ENCODE peak calls at places on chromosomes 1 and 21, in five cellular contexts. L is A549, J is right lobe of liver, C is testis, H is sigmoid colon. N is an unnamed sample.

GRCh38 chr1:215004121-215004837 is 78.3 kb upstream of the KCNK2 start:
- DNase-seq in L (no peak), J (no peak), C (no peak), H (no peak), N (no peak)

GRCh38 chr1:232766224-232766890 is 38.9 kb upstream of the MAP10 start:
- DNase-seq in L (peak; percentile 16), J (peak; percentile 67), C (no peak), H (no peak), N (no peak)

GRCh38 chr21:26405735-26406361 is 167.2 kb downstream of the CYYR1 start:
- DNase-seq in L (peak; percentile 58), J (no peak), C (no peak), H (no peak), N (no peak)

GRCh38 chr1:207798847-207799246 is 47.0 kb downstream of the CD46 start:
- DNase-seq in L (no peak), J (no peak), C (no peak), H (no peak), N (no peak)

GRCh38 chr1:60547821-60548220 is 474.3 kb upstream of the C1orf87 start:
- DNase-seq in L (no peak), J (no peak), C (no peak), H (no peak), N (peak; percentile 46)

GRCh38 chr1:59678809-59679228 is 135.9 kb upstream of the HOOK1 start:
- DNase-seq in L (peak; percentile 32), J (no peak), C (no peak), H (no peak), N (no peak)

GRCh38 chr1:203563291-203563690 is 63.3 kb upstream of the ATP2B4 start:
- DNase-seq in L (no peak), J (no peak), C (no peak), H (no peak), N (no peak)

GRCh38 chr1:95287078-95287477 is 53.1 kb downstream of the RWDD3 start:
- DNase-seq in L (peak; percentile 16), J (no peak), C (no peak), H (no peak), N (no peak)

GRCh38 chr1:112818990-112819689 is 104.0 kb upstream of the PPM1J start:
- DNase-seq in L (no peak), J (no peak), C (peak; percentile 21), H (no peak), N (no peak)

GRCh38 chr1:211677659-211678058 is 2.2 kb upstream of the NEK2 start:
- DNase-seq in L (no peak), J (no peak), C (no peak), H (no peak), N (no peak)

GRCh38 chr1:226542623-226543103 is 5.9 kb upstream of the STUM start:
- DNase-seq in L (no peak), J (peak; percentile 64), C (peak; percentile 89), H (peak; percentile 74), N (peak; percentile 65)

GRCh38 chr1:235329139-235329808 is 904 bp downstream of the GGPS1 start:
- DNase-seq in L (peak; percentile 50), J (no peak), C (peak; percentile 40), H (peak; percentile 72), N (peak; percentile 48)

GRCh38 chr1:70156529-70157120 is 48.8 kb downstream of the LRRC40 start:
- DNase-seq in L (peak; percentile 30), J (no peak), C (no peak), H (no peak), N (no peak)

GRCh38 chr1:171740987-171741871 is 636 bp downstream of the VAMP4 start:
- DNase-seq in L (peak; percentile 24), J (no peak), C (peak; percentile 74), H (peak; percentile 71), N (peak; percentile 33)

GRCh38 chr1:94329986-94330385 is 88.2 kb upstream of the ABCD3 start:
- DNase-seq in L (peak; percentile 37), J (no peak), C (peak; percentile 19), H (no peak), N (no peak)

DNA sequence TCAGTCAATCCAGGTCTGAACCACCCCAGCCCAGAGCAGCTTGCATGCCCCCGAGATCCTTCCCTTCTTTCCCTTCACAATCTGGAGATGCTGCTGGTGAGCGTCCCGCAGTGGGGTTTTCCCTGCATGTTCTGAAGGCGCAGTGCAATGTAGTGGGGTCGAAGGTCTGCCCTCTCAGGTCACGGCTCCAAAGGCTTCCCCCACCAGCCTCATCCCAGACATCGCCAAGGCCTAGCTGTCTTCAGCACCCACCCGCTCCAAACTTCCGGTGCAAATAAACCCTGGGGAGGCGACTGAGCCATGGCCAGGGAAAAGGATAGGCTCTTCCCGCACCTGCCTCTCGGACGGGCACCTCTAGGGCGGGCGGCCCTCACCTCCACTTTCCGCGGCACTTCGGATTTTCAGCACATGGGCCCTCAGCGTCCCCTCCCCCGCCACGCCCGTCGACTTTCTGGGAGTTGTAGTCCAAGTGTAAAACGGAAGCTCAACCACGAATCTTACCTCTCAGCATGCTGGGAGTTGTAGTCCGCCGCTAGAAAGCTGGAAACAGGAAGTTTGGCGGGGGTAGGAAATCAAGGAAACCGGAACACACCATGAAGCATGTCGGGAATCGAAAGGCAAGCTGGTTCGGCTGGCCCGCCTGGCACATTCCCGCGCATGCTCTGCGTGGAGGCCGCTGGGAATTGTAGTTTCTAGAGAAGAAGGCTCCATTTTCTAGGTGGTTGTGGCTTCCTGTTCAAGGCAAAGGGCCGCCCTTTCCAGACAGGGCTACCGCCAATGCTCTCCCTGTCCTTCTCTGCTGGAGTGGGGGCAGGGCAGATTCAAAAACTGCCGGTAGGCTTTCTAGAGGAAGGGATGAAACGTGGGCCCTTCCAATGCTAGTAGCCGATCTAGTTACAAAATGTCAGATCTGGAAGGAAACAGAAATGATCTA is at the start of gene MRPL24:
- DNase-seq in L (peak; percentile 100), J (peak; percentile 98), C (peak; percentile 100), H (peak; percentile 99), N (peak; percentile 97)
- TF ChIP-seq POLR2A in L (peak; percentile 57), J (peak; percentile 51), C (no peak), H (no peak), N (no peak)

GRCh38 chr1:68164970-68165369 is 67.4 kb downstream of the WLS start:
- DNase-seq in L (no peak), J (no peak), C (no peak), H (no peak), N (no peak)

GRCh38 chr1:68163220-68163619 is 69.1 kb downstream of the WLS start:
- DNase-seq in L (no peak), J (no peak), C (no peak), H (no peak), N (no peak)

GRCh38 chr1:68165665-68166064 is 66.7 kb downstream of the WLS start:
- DNase-seq in L (no peak), J (no peak), C (no peak), H (no peak), N (no peak)

GRCh38 chr1:68160021-68160420 is 72.3 kb downstream of the WLS start:
- DNase-seq in L (no peak), J (no peak), C (no peak), H (no peak), N (no peak)

GRCh38 chr1:68162761-68163160 is 69.6 kb downstream of the WLS start:
- DNase-seq in L (no peak), J (no peak), C (no peak), H (no peak), N (no peak)
- TF ChIP-seq CTCF in L (no peak), J (no peak), C (no peak), H (no peak), N (no peak)

GRCh38 chr1:54488065-54488750 is 59.8 kb upstream of the ACOT11 start:
- DNase-seq in L (peak; percentile 87), J (peak; percentile 91), C (peak; percentile 94), H (peak; percentile 97), N (peak; percentile 94)
- TF ChIP-seq POLR2A in L (no peak), J (no peak), C (no peak), H (no peak), N (no peak)

DNA sequence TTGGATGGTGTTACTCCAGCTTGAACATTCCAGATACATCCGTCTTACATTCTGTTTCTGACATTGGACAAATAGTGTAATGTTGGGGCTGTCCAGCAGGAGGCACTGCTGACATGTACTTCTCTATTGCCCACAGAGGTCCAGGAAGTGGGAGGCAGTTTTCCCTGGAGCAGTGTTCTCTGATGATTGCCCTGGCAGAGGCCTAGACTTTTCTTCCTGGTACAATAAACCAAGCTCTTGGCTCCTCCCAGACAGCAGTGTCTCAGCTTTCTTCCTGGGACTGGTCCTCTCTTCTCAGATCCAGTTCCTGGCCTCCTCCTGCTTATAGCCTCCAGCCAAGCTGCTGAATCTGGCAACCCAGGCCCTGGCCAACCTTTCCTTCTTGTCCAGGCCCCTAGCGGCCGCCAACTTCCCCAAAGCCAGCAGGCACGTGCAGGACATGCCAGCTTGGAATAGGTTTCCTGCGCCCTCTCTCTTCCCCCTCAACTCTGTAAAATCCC is 14.9 kb upstream of the IFNLR1 start:
- DNase-seq in L (peak; percentile 91), J (peak; percentile 72), C (peak; percentile 93), H (peak; percentile 92), N (peak; percentile 90)
- TF ChIP-seq CTCF in L (peak; percentile 91), J (peak; percentile 82), C (peak; percentile 92), H (peak; percentile 90), N (no peak)

GRCh38 chr1:40785446-40785845 is 1.9 kb downstream of the KCNQ4 start:
- DNase-seq in L (no peak), J (peak; percentile 16), C (no peak), H (no peak), N (no peak)
- TF ChIP-seq POLR2A in L (no peak), J (no peak), C (no peak), H (no peak), N (no peak)

GRCh38 chr1:44747878-44748277 is 8.2 kb downstream of the KIF2C start:
- DNase-seq in L (no peak), J (no peak), C (no peak), H (no peak), N (no peak)
- TF ChIP-seq CTCF in L (no peak), J (no peak), C (no peak), H (no peak), N (no peak)

DNA sequence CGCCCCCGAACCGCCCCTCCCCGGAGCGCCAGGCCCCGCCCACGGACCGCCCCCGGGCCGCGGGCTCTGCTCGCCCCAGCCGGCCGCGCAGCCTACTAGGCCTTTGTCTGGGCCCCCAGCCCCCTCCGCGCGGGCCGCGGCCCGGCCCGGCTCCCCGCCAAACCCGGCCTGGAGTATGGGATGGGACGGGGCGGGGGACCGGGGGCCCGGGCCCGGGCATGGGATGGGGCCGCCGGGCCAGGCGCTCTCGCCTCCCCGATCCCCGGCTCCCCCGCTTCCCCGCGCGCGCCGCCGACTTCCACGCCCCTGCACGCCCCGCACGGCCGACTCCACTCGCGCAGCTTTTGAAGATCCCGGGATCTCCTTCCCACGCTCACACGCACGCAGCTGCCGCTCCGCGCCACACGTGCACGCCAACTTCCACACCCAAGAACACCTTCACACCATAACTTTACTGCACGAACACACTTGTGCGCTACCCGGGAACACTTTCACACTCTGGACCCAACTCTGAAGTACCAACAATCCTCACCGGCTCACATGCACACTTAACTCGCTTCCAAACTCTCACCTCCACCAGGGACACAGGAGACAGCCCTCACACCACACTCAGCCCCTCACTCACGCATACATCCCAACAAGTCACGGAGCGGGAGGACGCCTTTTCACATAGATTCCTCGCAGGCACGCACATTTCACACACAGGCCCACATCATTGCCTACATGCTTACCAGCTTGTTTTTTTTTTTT is 437 bp upstream of the HSPG2 start:
- DNase-seq in L (peak; percentile 74), J (peak; percentile 87), C (peak; percentile 86), H (peak; percentile 94), N (peak; percentile 85)
- TF ChIP-seq POLR2A in L (no peak), J (peak; percentile 52), C (no peak), H (peak; percentile 72), N (no peak)